ENCODE peak calls at places on chromosome 4, in six cellular contexts. M, N, S, A, U and R are unnamed samples.

GRCh38 chr4:152640058-152640921 is 39.5 kb downstream of the TMEM154 start:
- DNase-seq in N (peak), S (peak), U (peak), M (peak), A (peak), R (peak)

GRCh38 chr4:166324321-166324720 is 451.3 kb downstream of the TLL1 start:
- DNase-seq in N (peak), A (no peak), S (peak), M (peak), U (peak), R (peak)

GRCh38 chr4:20395160-20395773 is 143.6 kb downstream of the SLIT2 start:
- DNase-seq in N (peak), M (no peak), A (peak), S (peak), U (peak), R (peak)

GRCh38 chr4:38728651-38729141 is 54.1 kb downstream of the TLR10 start:
- DNase-seq in S (peak), N (peak), U (peak), M (no peak), A (no peak), R (no peak)

GRCh38 chr4:70734168-70734954 is 12.6 kb downstream of the RUFY3 start:
- DNase-seq in A (peak), N (no peak), U (no peak), S (peak), M (peak), R (peak)

GRCh38 chr4:188387134-188387791 is 248.0 kb downstream of the TRIML1 start:
- DNase-seq in A (no peak), N (peak), M (peak), S (no peak), U (peak), R (no peak)

GRCh38 chr4:87120411-87121162 is 99.8 kb downstream of the KLHL8 start:
- DNase-seq in S (peak), A (no peak), N (no peak), M (no peak), U (peak), R (no peak)

GRCh38 chr4:3263053-3263958 is 14.3 kb downstream of the MSANTD1 start:
- DNase-seq in A (no peak), U (no peak), N (no peak), M (no peak), S (no peak), R (no peak)

GRCh38 chr4:169079942-169080827 is 70.1 kb upstream of the CBR4 start:
- DNase-seq in M (no peak), A (peak), N (no peak), U (peak), S (peak), R (no peak)

GRCh38 chr4:34972189-34972588 is 1272.1 kb downstream of the ARAP2 start:
- DNase-seq in U (no peak), N (no peak), A (no peak), M (no peak), S (peak), R (no peak)

GRCh38 chr4:158610790-158611189 is 60.9 kb downstream of the C4orf46 start:
- DNase-seq in M (no peak), A (no peak), U (no peak), S (peak), N (no peak), R (no peak)

GRCh38 chr4:86991998-86992397 is 57.2 kb downstream of the AFF1 start:
- DNase-seq in U (no peak), A (no peak), S (no peak), M (no peak), N (no peak), R (no peak)

GRCh38 chr4:73620115-73620792 is at the start of gene RASSF6:
- DNase-seq in S (peak), N (peak), A (no peak), M (peak), U (peak), R (peak)

GRCh38 chr4:118988635-118988972 is 100.0 kb downstream of the SYNPO2 start:
- DNase-seq in M (no peak), S (no peak), A (no peak), U (no peak), N (no peak), R (no peak)

GRCh38 chr4:61003301-61003700 is 196.8 kb upstream of the ADGRL3 start:
- DNase-seq in U (no peak), S (peak), N (no peak), M (no peak), A (no peak), R (no peak)

GRCh38 chr4:169659736-169660670 is 39.6 kb downstream of the CLCN3 start:
- DNase-seq in U (peak), N (peak), M (no peak), A (peak), S (peak), R (peak)

GRCh38 chr4:113760852-113761681 is 471 bp downstream of the CAMK2D start:
- DNase-seq in N (peak), M (peak), A (peak), U (peak), S (peak), R (peak)

GRCh38 chr4:123478859-123479345 is 82.3 kb downstream of the SPRY1 start:
- DNase-seq in S (peak), A (no peak), M (no peak), U (peak), N (no peak), R (peak)

GRCh38 chr4:1604706-1605205 is 79.4 kb downstream of the FAM53A start:
- DNase-seq in M (no peak), A (no peak), S (peak), U (no peak), N (no peak), R (peak)

GRCh38 chr4:76881375-76881774 is 16.6 kb downstream of the SOWAHB start:
- DNase-seq in M (no peak), A (no peak), N (peak), S (peak), U (peak), R (no peak)

GRCh38 chr4:5165419-5166369 is 114.4 kb downstream of the STK32B start:
- DNase-seq in S (peak), M (no peak), N (peak), A (peak), U (peak), R (no peak)

GRCh38 chr4:167232805-167233522 is 1.3 kb downstream of the SPOCK3 start:
- DNase-seq in N (peak), A (no peak), M (no peak), U (no peak), S (no peak), R (no peak)

GRCh38 chr4:4327652-4328121 is 37.6 kb downstream of the ZBTB49 start:
- DNase-seq in S (peak), M (no peak), N (peak), U (peak), A (peak), R (no peak)

GRCh38 chr4:20017035-20017434 is 234.7 kb upstream of the SLIT2 start:
- DNase-seq in U (no peak), M (no peak), A (peak), S (peak), N (no peak), R (no peak)

GRCh38 chr4:155692361-155692760 is 25.7 kb downstream of the GUCY1A1 start:
- DNase-seq in M (no peak), N (no peak), A (no peak), U (no peak), S (no peak), R (no peak)

GRCh38 chr4:126610933-126611332 is 1021.8 kb upstream of the INTU start:
- DNase-seq in S (no peak), U (no peak), A (no peak), M (no peak), N (no peak), R (no peak)

GRCh38 chr4:168451744-168452394 is 28.4 kb downstream of the DDX60L start:
- DNase-seq in S (peak), U (peak), A (peak), N (no peak), M (no peak), R (no peak)

GRCh38 chr4:57184378-57185031 is 74.3 kb upstream of the IGFBP7 start:
- DNase-seq in S (peak), U (no peak), A (no peak), N (no peak), M (no peak), R (no peak)

GRCh38 chr4:95572304-95572991 is 23.7 kb upstream of the UNC5C start:
- DNase-seq in M (no peak), S (peak), A (no peak), U (peak), N (peak), R (no peak)

GRCh38 chr4:828641-829271 is 2.8 kb upstream of the CPLX1 start:
- DNase-seq in U (no peak), S (no peak), A (peak), N (peak), M (no peak), R (no peak)

GRCh38 chr4:186021461-186022167 is 47.3 kb upstream of the TLR3 start:
- DNase-seq in S (peak), A (peak), M (no peak), U (peak), N (peak), R (peak)

GRCh38 chr4:24488399-24489164 is 95.8 kb downstream of the DHX15 start:
- DNase-seq in M (peak), U (peak), A (peak), N (peak), S (peak), R (peak)

GRCh38 chr4:122584517-122584916 is 36.3 kb downstream of the IL21 start:
- DNase-seq in S (peak), N (no peak), A (peak), U (no peak), M (peak), R (no peak)

GRCh38 chr4:158094413-158095110 is 78.3 kb downstream of the GASK1B start:
- DNase-seq in M (no peak), S (peak), N (peak), U (peak), A (peak), R (no peak)

DNA sequence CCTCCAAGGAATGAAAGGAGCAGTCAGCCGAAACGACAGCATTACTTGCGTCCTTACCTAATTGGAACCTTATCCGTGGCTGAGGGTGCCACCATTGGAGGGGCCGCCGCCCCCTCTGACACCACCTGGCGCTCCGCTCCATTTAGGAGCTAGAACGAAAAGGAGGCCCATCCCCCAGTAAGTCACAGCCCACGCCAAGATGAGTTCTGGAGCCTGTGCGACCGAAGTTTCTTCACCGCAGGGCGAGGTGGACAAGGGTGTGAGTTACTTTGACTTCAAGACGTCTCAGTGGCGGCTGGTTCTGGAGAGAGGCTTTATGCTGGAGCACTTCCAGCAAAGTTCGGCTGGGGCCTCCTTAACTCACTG is 729 bp upstream of the IRF2 start:
- DNase-seq in M (peak), S (peak), U (peak), A (peak), N (peak), R (peak)
- TF ChIP-seq EZH2phosphoT487 in M (no peak), S (no peak), U (no peak), A (no peak), N (no peak), R (no peak)

DNA sequence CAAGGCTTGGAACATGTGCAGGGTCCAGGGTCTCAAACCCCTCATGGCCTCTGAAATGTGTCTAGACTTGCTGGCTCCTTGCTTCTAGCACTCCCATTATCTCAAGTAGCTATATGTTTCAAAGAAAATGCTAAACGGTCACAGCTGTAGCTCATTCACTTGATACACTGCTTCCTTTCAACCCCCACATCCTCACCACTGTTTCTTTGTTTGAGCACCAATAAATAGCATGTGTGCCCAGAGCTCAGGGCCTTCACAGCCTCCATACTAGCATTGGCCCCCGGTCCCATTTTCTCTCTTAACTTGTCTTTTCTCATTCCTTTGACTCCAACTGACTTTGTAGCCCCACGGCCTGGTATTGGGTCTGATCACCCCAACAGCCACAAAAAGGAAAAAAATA is 801.8 kb downstream of the STIM2 start:
- DNase-seq in A (no peak), N (peak), M (no peak), U (no peak), S (no peak), R (no peak)
- TF ChIP-seq EZH2phosphoT487 in A (no peak), N (no peak), M (no peak), U (no peak), S (no peak), R (no peak)

GRCh38 chr4:8916251-8916913 is 44.7 kb upstream of the HMX1 start:
- DNase-seq in U (peak), M (no peak), N (no peak), A (no peak), S (no peak), R (no peak)
- TF ChIP-seq EZH2phosphoT487 in U (no peak), M (no peak), N (no peak), A (no peak), S (no peak), R (no peak)

GRCh38 chr4:150080335-150080734 is 2.1 kb downstream of the DCLK2 start:
- DNase-seq in A (peak), U (no peak), N (no peak), S (no peak), M (no peak), R (no peak)
- TF ChIP-seq EZH2phosphoT487 in A (no peak), U (no peak), N (no peak), S (no peak), M (no peak), R (no peak)